ENCODE peak calls at places on chromosome X, in five cellular contexts. K is A673; O is astrocyte of the spinal cord; T is activated CD8-positive, alpha-beta memory T cell treated with anti-CD3 and anti-CD28 coated beads for 48 hours; B is AG09319. U is an unnamed sample.

GRCh38 chrX:74325130-74326059 is 21.4 kb downstream of the ZCCHC13 start:
- DNase-seq in K (no peak), O (no peak), T (no peak), B (no peak), U (no peak)

GRCh38 chrX:130080791-130081367 is 29.4 kb downstream of the ELF4 start:
- DNase-seq in K (no peak), O (no peak), T (no peak), B (no peak), U (no peak)

GRCh38 chrX:41491267-41492004 is 44.3 kb downstream of the NYX start:
- DNase-seq in K (peak), O (peak), T (no peak), B (peak), U (no peak)

GRCh38 chrX:38578152-38578551 is 16.8 kb downstream of the TSPAN7 start:
- DNase-seq in K (no peak), O (no peak), T (no peak), B (no peak), U (no peak)

GRCh38 chrX:17563076-17563475 is 174.2 kb upstream of the SCML1 start:
- DNase-seq in K (no peak), O (no peak), T (no peak), B (no peak), U (no peak)

GRCh38 chrX:130637591-130637990 is 235.8 kb downstream of the RBMX2 start:
- DNase-seq in K (no peak), O (peak), T (no peak), B (no peak), U (no peak)

GRCh38 chrX:20221902-20222301 is 44.8 kb downstream of the RPS6KA3 start:
- DNase-seq in K (peak), O (no peak), T (no peak), B (no peak), U (no peak)

GRCh38 chrX:74925210-74926088 is at the start of gene NEXMIF:
- DNase-seq in K (peak), O (no peak), T (no peak), B (no peak), U (no peak)

GRCh38 chrX:20414781-20415445 is 148.2 kb upstream of the RPS6KA3 start:
- DNase-seq in K (no peak), O (no peak), T (no peak), B (no peak), U (no peak)

GRCh38 chrX:40097101-40097491 is 662 bp downstream of the BCOR start:
- DNase-seq in K (no peak), O (no peak), T (no peak), B (no peak), U (no peak)

GRCh38 chrX:21735038-21735752 is 22.7 kb downstream of the SMPX start:
- DNase-seq in K (no peak), O (peak), T (no peak), B (no peak), U (no peak)

GRCh38 chrX:77675986-77676385 is 110.0 kb downstream of the ATRX start:
- DNase-seq in K (no peak), O (no peak), T (no peak), B (no peak), U (no peak)

GRCh38 chrX:121132675-121133074 is 85.3 kb downstream of the GLUD2 start:
- DNase-seq in K (no peak), O (no peak), T (no peak), B (no peak), U (no peak)